ENCODE peak calls at places on chromosomes 1 and 21, in four cellular contexts. K is transverse colon; H is CD8-positive, alpha-beta T cell; C is CD8-positive, alpha-beta memory T cell. G is an unnamed sample.

GRCh38 chr1:93965256-93965655 is 56.0 kb upstream of the GCLM start:
- DNase-seq in H (no peak), C (no peak), K (no peak), G (no peak)

GRCh38 chr21:44969965-44970755 is 30.3 kb downstream of the SLX9 start:
- DNase-seq in C (peak; percentile 21), H (no peak), K (no peak), G (no peak)

GRCh38 chr1:9198538-9199361 is 35.8 kb upstream of the H6PD start:
- DNase-seq in H (no peak), C (no peak), K (no peak), G (no peak)

GRCh38 chr1:175016073-175016722 is 7.0 kb downstream of the MRPS14 start:
- DNase-seq in H (no peak), C (no peak), K (no peak), G (no peak)

GRCh38 chr1:38009088-38009840 is 3.3 kb upstream of the UTP11 start:
- DNase-seq in C (peak; percentile 51), H (no peak), K (no peak), G (no peak)

GRCh38 chr1:31751822-31752241 is 12.3 kb downstream of the ADGRB2 start:
- DNase-seq in K (no peak), C (no peak), H (no peak), G (no peak)

GRCh38 chr1:198937231-198938031 is 298.6 kb downstream of the PTPRC start:
- DNase-seq in C (peak; percentile 53), H (no peak), K (peak; percentile 46), G (peak; percentile 2)

GRCh38 chr1:209417761-209418160 is 165.8 kb upstream of the CAMK1G start:
- DNase-seq in H (no peak), C (no peak), K (no peak), G (no peak)

GRCh38 chr1:13855554-13855953 is 155.6 kb downstream of the PRDM2 start:
- DNase-seq in H (no peak), C (no peak), K (no peak), G (no peak)

GRCh38 chr1:115400891-115401290 is 62.8 kb upstream of the NGF start:
- DNase-seq in K (no peak), C (no peak), H (no peak), G (no peak)

GRCh38 chr1:111719561-111720239 is 19.5 kb downstream of the INKA2 start:
- DNase-seq in H (no peak), K (no peak), C (no peak), G (no peak)

GRCh38 chr1:168106274-168106673 is 30.5 kb downstream of the GPR161 start:
- DNase-seq in H (no peak), K (no peak), C (no peak), G (no peak)

GRCh38 chr21:39863111-39863510 is 4.1 kb upstream of the PCP4 start:
- DNase-seq in C (no peak), K (peak; percentile 13), H (no peak), G (no peak)

GRCh38 chr1:244010191-244010590 is 40.9 kb upstream of the ZBTB18 start:
- DNase-seq in H (no peak), C (no peak), K (no peak), G (no peak)

GRCh38 chr1:50661626-50662025 is 238.4 kb upstream of the DMRTA2 start:
- DNase-seq in H (no peak), C (no peak), K (no peak), G (no peak)

GRCh38 chr1:192739476-192740184 is 69.2 kb upstream of the RGS2 start:
- DNase-seq in K (no peak), C (no peak), H (no peak), G (no peak)

GRCh38 chr1:168518201-168518689 is 25.6 kb downstream of the XCL2 start:
- DNase-seq in H (no peak), C (peak; percentile 18), K (no peak), G (no peak)

GRCh38 chr1:44038876-44039657 is 7.8 kb upstream of the SLC6A9 start:
- DNase-seq in K (no peak), H (no peak), C (no peak), G (no peak)

GRCh38 chr1:113978863-113979702 is at the start of gene OLFML3:
- DNase-seq in H (no peak), C (peak; percentile 22), K (peak; percentile 85), G (peak; percentile 20)

GRCh38 chr1:91553196-91553595 is 52.5 kb downstream of the CDC7 start:
- DNase-seq in C (no peak), K (no peak), H (no peak), G (no peak)

GRCh38 chr1:227902641-227902990 is 45.1 kb downstream of the WNT9A start:
- DNase-seq in C (no peak), K (no peak), H (no peak), G (no peak)

GRCh38 chr1:247118946-247119446 is 14.8 kb upstream of the ZNF669 start:
- DNase-seq in K (no peak), C (no peak), H (no peak), G (peak; percentile 36)

GRCh38 chr1:1032428-1032827 is 12.5 kb downstream of the AGRN start:
- DNase-seq in K (peak; percentile 57), H (no peak), C (no peak), G (no peak)

GRCh38 chr1:29592261-29592615 is 355.9 kb downstream of the PTPRU start:
- DNase-seq in H (no peak), C (no peak), K (no peak), G (no peak)

GRCh38 chr1:187691439-187691838 is 862.7 kb downstream of the PLA2G4A start:
- DNase-seq in H (no peak), K (no peak), C (no peak), G (no peak)

GRCh38 chr1:21378705-21379494 is 61.0 kb upstream of the NBPF3 start:
- DNase-seq in C (no peak), H (no peak), K (no peak), G (no peak)

GRCh38 chr1:30469426-30469825 is 254.0 kb downstream of the MATN1 start:
- DNase-seq in C (no peak), H (no peak), K (no peak), G (no peak)

GRCh38 chr1:70043806-70044205 is 161.6 kb downstream of the LRRC40 start:
- DNase-seq in K (no peak), C (no peak), H (no peak), G (no peak)

GRCh38 chr1:40422630-40423263 is 27.5 kb upstream of the ZFP69B start:
- DNase-seq in C (no peak), H (no peak), K (no peak), G (no peak)

GRCh38 chr1:19110266-19110927 is 99.7 kb downstream of the UBR4 start:
- DNase-seq in H (no peak), C (no peak), K (no peak), G (no peak)

GRCh38 chr1:94541175-94542087 is at the start of gene F3:
- DNase-seq in K (peak; percentile 95), H (no peak), C (peak; percentile 17), G (peak; percentile 24)

GRCh38 chr1:7808253-7808844 is 24.3 kb downstream of the PER3 start:
- DNase-seq in K (no peak), C (no peak), H (no peak), G (no peak)

GRCh38 chr1:16348414-16349182 is 3.7 kb downstream of the FBXO42 start:
- DNase-seq in C (no peak), H (no peak), K (no peak), G (no peak)

GRCh38 chr1:22674410-22674749 is 21.3 kb downstream of the C1QB start:
- DNase-seq in C (no peak), K (no peak), H (no peak), G (no peak)

GRCh38 chr1:22673486-22674409 is 20.7 kb downstream of the C1QB start:
- DNase-seq in C (no peak), K (peak; percentile 79), H (no peak), G (no peak)

GRCh38 chr1:22676916-22677601 is 24.0 kb downstream of the C1QB start:
- DNase-seq in C (no peak), K (peak; percentile 30), H (no peak), G (no peak)

GRCh38 chr1:22670352-22670964 is 17.4 kb downstream of the C1QB start:
- DNase-seq in K (no peak), C (no peak), H (no peak), G (no peak)

DNA sequence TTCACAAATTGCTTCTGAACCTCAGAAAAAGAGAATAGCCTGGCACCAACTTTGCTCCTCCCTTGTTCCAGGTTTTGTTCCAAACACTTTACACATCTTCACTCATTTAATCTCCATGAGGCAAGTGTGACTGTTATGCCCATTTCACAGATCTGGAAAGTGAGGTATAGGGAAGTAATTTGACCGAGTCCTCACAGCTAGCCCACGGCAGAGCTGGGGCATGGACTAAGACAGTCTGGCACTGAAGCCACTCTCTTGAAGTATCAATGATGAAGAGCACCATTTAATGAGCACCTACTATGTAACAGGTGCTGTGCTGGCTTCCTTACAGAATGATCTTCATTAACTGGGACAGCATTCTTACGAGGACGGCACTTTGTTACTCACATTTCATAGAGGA is 19.0 kb downstream of the C1QB start:
- DNase-seq in K (no peak), H (no peak), C (no peak), G (no peak)
- H3K27me3 ChIP-seq in K (peaks cover 22% of the 10 kb centered on the region), H (peaks cover 5% of the 10 kb centered on the region), C (no peaks in the 10 kb centered on the region), G (peaks cover 9% of the 10 kb centered on the region)

DNA sequence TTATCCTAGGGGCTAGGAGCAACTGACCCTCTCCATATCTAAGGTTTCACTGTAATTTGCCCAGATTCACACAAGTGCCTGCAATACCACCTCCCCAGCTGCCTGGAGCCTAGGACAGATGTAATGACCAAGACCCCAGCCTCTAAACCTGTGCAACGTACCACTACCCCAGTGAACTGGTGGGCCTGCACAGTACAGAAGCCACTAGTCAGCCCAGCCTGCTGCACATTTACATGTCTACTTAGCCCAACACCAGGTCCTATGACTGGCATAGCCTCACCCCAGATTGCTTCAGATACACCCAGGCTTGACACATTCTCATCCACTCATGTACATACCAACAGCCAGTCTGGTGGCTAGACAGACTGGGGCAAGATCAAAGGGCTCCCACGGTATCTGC is 1336.6 kb downstream of the BRINP3 start:
- DNase-seq in C (no peak), K (no peak), H (no peak), G (no peak)
- H3K27ac ChIP-seq in C (no peak overlapping the region), K (no peak overlapping the region), H (no peak overlapping the region), G (no peak overlapping the region)

GRCh38 chr1:36153476-36153875 is 2.5 kb upstream of the MAP7D1 start:
- DNase-seq in C (no peak), H (no peak), K (no peak), G (no peak)

GRCh38 chr1:36156329-36157114 is 562 bp downstream of the MAP7D1 start:
- DNase-seq in K (peak; percentile 67), C (peak; percentile 43), H (no peak), G (peak; percentile 41)

GRCh38 chr1:36154765-36155559 is 998 bp upstream of the MAP7D1 start:
- DNase-seq in C (no peak), H (no peak), K (peak; percentile 37), G (no peak)

GRCh38 chr1:36155560-36156328 is at the start of gene MAP7D1:
- DNase-seq in K (peak; percentile 89), H (peak; percentile 69), C (peak; percentile 85), G (peak; percentile 84)

DNA sequence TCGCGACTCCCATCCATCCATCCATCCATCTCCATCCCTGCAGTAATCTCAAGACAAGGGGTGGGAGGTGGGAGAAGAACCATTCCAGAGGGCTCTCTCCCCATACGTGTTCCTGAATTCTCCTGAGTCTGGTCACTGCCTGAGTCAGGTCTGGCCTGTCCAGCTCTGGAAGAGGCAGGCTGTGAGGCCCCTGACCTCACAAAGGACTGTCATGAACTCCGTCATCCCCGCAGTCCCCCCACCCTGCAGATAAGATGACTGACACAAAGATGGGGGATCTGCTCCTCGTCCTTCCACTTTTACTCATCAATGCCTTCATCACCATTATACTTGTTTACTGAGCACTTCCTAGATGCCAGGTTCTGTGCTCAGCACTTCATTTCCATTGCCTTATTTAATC is 1.6 kb upstream of the MAP7D1 start:
- DNase-seq in H (no peak), C (no peak), K (no peak), G (no peak)
- H3K4me1 ChIP-seq in H (peaks cover 73% of the 10 kb centered on the region), C (peaks cover 73% of the 10 kb centered on the region), K (peaks cover 60% of the 10 kb centered on the region), G (peaks cover 66% of the 10 kb centered on the region)

GRCh38 chr1:213962508-213962907 is 25.3 kb upstream of the PROX1 start:
- DNase-seq in C (no peak), K (no peak), H (no peak), G (no peak)
- H3K27me3 ChIP-seq in C (no peaks in the 10 kb centered on the region), K (peaks cover 4% of the 10 kb centered on the region), H (no peaks in the 10 kb centered on the region), G (no peaks in the 10 kb centered on the region)